ENCODE peak calls at places on chromosomes 16 and 17, in seven cellular contexts. Z is fibroblast of lung; B is psoas muscle; C is body of pancreas; F is lower lobe of right lung; A is left ventricle myocardium inferior; T is CD4-positive, CD25-positive, alpha-beta regulatory T cell. L is an unnamed sample.

GRCh38 chr16:56547120-56547948 is 17.5 kb upstream of the MT4 start:
- DNase-seq in Z (peak; percentile 65), T (no peak), C (no peak), F (no peak), B (no peak), A (no peak), L (no peak)

GRCh38 chr16:87127061-87127765 is 190.0 kb downstream of the C16orf95 start:
- DNase-seq in F (no peak), T (no peak), B (no peak), A (peak; percentile 50), C (peak; percentile 17), Z (peak; percentile 70), L (no peak)

GRCh38 chr17:18018411-18018921 is 20.5 kb downstream of the ATPAF2 start:
- DNase-seq in C (no peak), F (no peak), T (no peak), Z (no peak), A (no peak), B (no peak), L (no peak)

GRCh38 chr17:3962217-3963069 is 1.8 kb downstream of the ATP2A3 start:
- DNase-seq in F (no peak), B (no peak), Z (no peak), C (no peak), T (no peak), A (no peak), L (no peak)

GRCh38 chr16:49693445-49693844 is 162.5 kb downstream of the ZNF423 start:
- DNase-seq in B (no peak), Z (no peak), C (no peak), A (no peak), T (no peak), F (no peak), L (no peak)

GRCh38 chr17:27245230-27245696 is 48.7 kb upstream of the WSB1 start:
- DNase-seq in T (peak; percentile 9), B (peak; percentile 92), C (peak; percentile 84), Z (peak; percentile 80), A (peak; percentile 86), F (peak; percentile 91), L (peak; percentile 91)

GRCh38 chr16:12187939-12188673 is 211.6 kb downstream of the SNX29 start:
- DNase-seq in T (no peak), F (no peak), A (no peak), C (no peak), Z (peak; percentile 22), B (no peak), L (no peak)

GRCh38 chr16:54466233-54466632 is 179.6 kb upstream of the IRX3 start:
- DNase-seq in A (no peak), B (no peak), T (no peak), C (no peak), F (no peak), Z (no peak), L (no peak)

GRCh38 chr16:76123966-76124365 is 153.2 kb upstream of the CNTNAP4 start:
- DNase-seq in Z (no peak), B (no peak), T (no peak), A (no peak), F (no peak), C (no peak), L (no peak)

GRCh38 chr17:9324864-9325263 is 250.8 kb downstream of the STX8 start:
- DNase-seq in T (no peak), Z (no peak), B (no peak), A (no peak), C (peak; percentile 79), F (no peak), L (no peak)

GRCh38 chr16:84065536-84066132 is 23.0 kb upstream of the SLC38A8 start:
- DNase-seq in F (no peak), B (no peak), Z (peak; percentile 44), C (peak; percentile 67), A (no peak), T (no peak), L (peak; percentile 70)

GRCh38 chr16:5916711-5917191 is 819.2 kb upstream of the EEF2KMT start:
- DNase-seq in T (no peak), F (no peak), B (no peak), Z (peak; percentile 67), C (no peak), A (no peak), L (no peak)

GRCh38 chr17:47840742-47841487 is at the start of gene SCRN2:
- DNase-seq in A (peak; percentile 90), C (peak; percentile 91), T (peak; percentile 74), B (peak; percentile 96), Z (peak; percentile 66), F (peak; percentile 94), L (peak; percentile 67)

GRCh38 chr16:50299508-50300105 is 33.3 kb downstream of the ADCY7 start:
- DNase-seq in A (no peak), Z (no peak), B (peak; percentile 24), F (peak; percentile 35), C (no peak), T (no peak), L (no peak)

GRCh38 chr16:29806096-29806579 is at the start of gene MAZ:
- DNase-seq in T (no peak), F (no peak), C (peak; percentile 95), B (no peak), A (no peak), Z (no peak), L (peak; percentile 90)

GRCh38 chr16:29805232-29806095 is 865 bp upstream of the MAZ start:
- DNase-seq in A (peak; percentile 98), C (peak; percentile 98), B (peak; percentile 99), Z (peak; percentile 98), F (peak; percentile 99), T (peak; percentile 96), L (peak; percentile 99)

GRCh38 chr16:29804455-29805231 is 1.7 kb upstream of the MAZ start:
- DNase-seq in F (peak; percentile 81), B (peak; percentile 80), Z (no peak), A (peak; percentile 67), C (peak; percentile 68), T (no peak), L (peak; percentile 48)

GRCh38 chr16:29802416-29802935 is 3.9 kb upstream of the MAZ start:
- DNase-seq in B (no peak), A (no peak), C (no peak), Z (no peak), T (no peak), F (no peak), L (no peak)

DNA sequence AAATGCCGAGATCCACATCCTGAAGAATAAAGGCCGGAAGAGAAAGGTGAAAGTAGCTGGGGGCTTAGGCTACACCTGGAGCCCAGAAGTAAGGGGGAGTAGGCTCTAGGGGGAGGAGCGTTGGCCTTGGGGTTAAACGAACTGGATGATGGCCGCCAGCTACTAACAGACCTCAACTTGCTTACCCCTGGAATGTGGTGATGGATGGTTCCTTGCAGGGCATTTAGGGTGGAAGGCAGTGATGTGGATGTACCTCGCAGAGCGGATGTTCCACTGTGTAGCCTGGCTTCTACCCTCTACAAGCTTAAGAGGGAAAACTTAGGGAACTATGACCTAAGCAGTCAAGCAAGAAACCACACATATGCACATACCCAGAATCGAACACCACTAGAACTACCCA is 2.3 kb upstream of the MAZ start:
- DNase-seq in A (no peak), T (no peak), C (no peak), F (no peak), Z (no peak), B (no peak), L (no peak)
- H3K4me3 ChIP-seq in A (peak overlapping the region; percentile 97), T (peak overlapping the region; percentile 72), C (no peak overlapping the region), F (peak overlapping the region; percentile 97), Z (peak overlapping the region; percentile 83), B (peak overlapping the region; percentile 80), L (no peak overlapping the region)

GRCh38 chr17:65328567-65328966 is 191.4 kb downstream of the RGS9 start:
- DNase-seq in C (no peak), F (no peak), B (no peak), T (no peak), Z (no peak), A (no peak), L (no peak)

GRCh38 chr17:65324977-65325376 is 187.8 kb downstream of the RGS9 start:
- DNase-seq in F (no peak), B (no peak), Z (no peak), T (no peak), C (peak; percentile 43), A (no peak), L (no peak)

GRCh38 chr17:65324574-65324973 is 187.4 kb downstream of the RGS9 start:
- DNase-seq in F (no peak), C (no peak), A (no peak), T (no peak), B (no peak), Z (no peak), L (no peak)

GRCh38 chr17:65320856-65321255 is 183.7 kb downstream of the RGS9 start:
- DNase-seq in A (no peak), B (no peak), C (no peak), Z (no peak), T (no peak), F (no peak), L (no peak)

DNA sequence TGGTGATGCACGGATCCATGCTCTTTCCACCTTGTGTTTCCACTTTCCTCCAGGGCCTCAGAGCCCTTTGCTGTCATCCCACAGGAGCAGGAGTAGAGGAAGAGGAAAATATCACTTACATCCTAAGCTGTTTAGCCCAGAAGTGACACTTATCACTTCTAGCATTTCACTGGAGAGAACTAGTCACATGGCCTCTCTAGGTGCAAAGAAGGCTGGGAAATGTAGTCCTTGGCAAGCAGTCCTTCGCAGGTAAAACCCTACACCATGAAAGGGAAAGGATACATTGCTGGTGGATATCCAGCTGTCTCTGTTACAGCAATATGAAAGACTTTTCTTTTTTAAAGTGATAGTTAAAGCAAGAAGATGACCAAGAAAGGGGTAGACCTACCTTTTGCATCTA is 185.9 kb downstream of the RGS9 start:
- DNase-seq in B (no peak), T (no peak), F (no peak), C (no peak), Z (no peak), A (no peak), L (no peak)
- H3K9me3 ChIP-seq in B (no peaks in the 10 kb centered on the region), T (no peaks in the 10 kb centered on the region), F (no peaks in the 10 kb centered on the region), C (no peaks in the 10 kb centered on the region), Z (no peaks in the 10 kb centered on the region), A (no peaks in the 10 kb centered on the region), L (no peaks in the 10 kb centered on the region)

GRCh38 chr17:77331161-77331864 is 190.5 kb downstream of the SEC14L1 start:
- DNase-seq in F (peak; percentile 95), A (peak; percentile 92), Z (peak; percentile 84), C (peak; percentile 92), T (peak; percentile 86), B (peak; percentile 96), L (peak; percentile 92)
- H3K4me3 ChIP-seq in F (peak overlapping the region; percentile 34), A (peak overlapping the region; percentile 52), Z (no peak overlapping the region), C (no peak overlapping the region), T (peak overlapping the region; percentile 65), B (peak overlapping the region; percentile 39), L (peak overlapping the region; percentile 30)

GRCh38 chr16:35409503-35409902 is 1950.1 kb downstream of the TP53TG3F start:
- DNase-seq in B (no peak), A (no peak), F (no peak), T (no peak), C (no peak), Z (no peak), L (no peak)

GRCh38 chr16:35405547-35405946 is 1946.1 kb downstream of the TP53TG3F start:
- DNase-seq in T (no peak), B (no peak), C (no peak), Z (no peak), A (no peak), F (peak; percentile 15), L (no peak)

GRCh38 chr16:35399133-35399532 is 1939.7 kb downstream of the TP53TG3F start:
- DNase-seq in F (no peak), Z (no peak), B (no peak), C (no peak), T (no peak), A (no peak), L (no peak)

GRCh38 chr16:35404273-35404672 is 1944.9 kb downstream of the TP53TG3F start:
- DNase-seq in T (no peak), Z (no peak), C (no peak), F (no peak), B (no peak), A (no peak), L (no peak)
- H3K9me3 ChIP-seq in T (peaks cover 18% of the 10 kb centered on the region), Z (no peaks in the 10 kb centered on the region), C (no peaks in the 10 kb centered on the region), F (no peaks in the 10 kb centered on the region), B (no peaks in the 10 kb centered on the region), A (no peaks in the 10 kb centered on the region), L (peaks cover 43% of the 10 kb centered on the region)